ENCODE peak calls at places on chromosomes 13 and 19, in four cellular contexts. G, A, J and V are unnamed samples.

GRCh38 chr19:720691-721160 is 12.0 kb downstream of the PALM start:
- DNase-seq in J (no peak), G (no peak), A (no peak), V (no peak)

GRCh38 chr13:73258396-73258795 is 199.6 kb downstream of the KLF5 start:
- DNase-seq in G (no peak), A (no peak), J (no peak), V (no peak)

GRCh38 chr13:37481005-37481857 is 117.3 kb downstream of the POSTN start:
- DNase-seq in A (no peak), G (no peak), J (no peak), V (no peak)

GRCh38 chr19:29771708-29772415 is 39.9 kb upstream of the CCNE1 start:
- DNase-seq in A (no peak), J (no peak), G (no peak), V (no peak)

GRCh38 chr13:46964789-46965527 is 68.1 kb upstream of the HTR2A start:
- DNase-seq in G (no peak), A (no peak), J (no peak), V (no peak)

GRCh38 chr13:98977568-98978270 is at the start of gene DOCK9:
- DNase-seq in J (no peak), G (no peak), A (peak), V (no peak)

GRCh38 chr13:97627566-97627965 is 193.6 kb downstream of the RAP2A start:
- DNase-seq in G (no peak), A (peak), J (no peak), V (no peak)

GRCh38 chr13:71303144-71303543 is 563.9 kb downstream of the DACH1 start:
- DNase-seq in A (no peak), J (no peak), G (no peak), V (no peak)

GRCh38 chr19:33459691-33460090 is 61.9 kb downstream of the PEPD start:
- DNase-seq in A (no peak), J (no peak), G (no peak), V (no peak)

GRCh38 chr13:114226088-114226487 is 8.6 kb upstream of the CDC16 start:
- DNase-seq in G (no peak), J (no peak), A (no peak), V (no peak)

GRCh38 chr13:43805071-43805468 is 18.3 kb upstream of the ENOX1 start:
- DNase-seq in A (no peak), G (no peak), J (no peak), V (no peak)

GRCh38 chr13:111114362-111115050 is 604 bp upstream of the ARHGEF7 start:
- DNase-seq in J (no peak), A (peak), G (peak), V (no peak)

GRCh38 chr19:48963371-48964204 is 1.5 kb upstream of the FTL start:
- DNase-seq in J (no peak), A (peak), G (peak), V (no peak)

GRCh38 chr13:114018461-114019055 is 44.7 kb upstream of the C13orf46 start:
- DNase-seq in J (no peak), G (no peak), A (no peak), V (no peak)

GRCh38 chr13:113474179-113474578 is 16.3 kb downstream of the DCUN1D2 start:
- DNase-seq in J (no peak), G (no peak), A (no peak), V (no peak)

GRCh38 chr13:99312493-99312883 is 5.3 kb upstream of the GPR183 start:
- DNase-seq in G (no peak), A (peak), J (no peak), V (no peak)

GRCh38 chr19:40908981-40909380 is 26.9 kb upstream of the CYP2A7 start:
- DNase-seq in A (no peak), J (no peak), G (no peak), V (no peak)

GRCh38 chr13:74889321-74889720 is 592.6 kb downstream of the TBC1D4 start:
- DNase-seq in A (no peak), J (no peak), G (no peak), V (no peak)

GRCh38 chr19:10211691-10212090 is 16.9 kb upstream of the DNMT1 start:
- DNase-seq in J (no peak), G (no peak), A (no peak), V (no peak)

GRCh38 chr13:40292108-40292507 is 374.3 kb downstream of the FOXO1 start:
- DNase-seq in A (no peak), G (no peak), J (no peak), V (no peak)

GRCh38 chr19:342801-343421 is 1.7 kb downstream of the MIER2 start:
- DNase-seq in A (peak), J (no peak), G (no peak), V (no peak)

GRCh38 chr19:33100894-33101644 is 20.1 kb downstream of the GPATCH1 start:
- DNase-seq in A (no peak), G (no peak), J (no peak), V (no peak)

GRCh38 chr13:86714495-86714894 is 915.3 kb upstream of the SLITRK6 start:
- DNase-seq in G (no peak), J (no peak), A (no peak), V (no peak)

GRCh38 chr19:50686310-50687032 is 33.1 kb downstream of the SHANK1 start:
- DNase-seq in A (no peak), J (no peak), G (no peak), V (no peak)

GRCh38 chr19:48466571-48467325 is 2.4 kb upstream of the CYTH2 start:
- DNase-seq in J (no peak), A (no peak), G (no peak), V (no peak)

GRCh38 chr13:33303885-33304284 is 18.3 kb upstream of the STARD13 start:
- DNase-seq in J (no peak), G (no peak), A (no peak), V (no peak)